ENCODE peak calls at places on chromosome 15, in eight cellular contexts. L is Peyer's patch; A is PC-3; T is ovary; Q is CD8-positive, alpha-beta T cell; R is naive thymus-derived CD4-positive, alpha-beta T cell; G is neuronal stem cell; K is uterus. B is an unnamed sample.

GRCh38 chr15:73330206-73331051 is 38.3 kb downstream of the HCN4 start:
- DNase-seq in L (no peak), A (no peak), T (no peak), Q (no peak), R (no peak), G (no peak), K (no peak), B (peak; percentile 50)

GRCh38 chr15:48063411-48063985 is 57.3 kb upstream of the SLC24A5 start:
- DNase-seq in L (no peak), A (no peak), T (no peak), Q (no peak), R (no peak), G (no peak), K (no peak), B (no peak)

GRCh38 chr15:40002295-40002694 is 36.7 kb downstream of the SRP14 start:
- DNase-seq in L (no peak), A (peak; percentile 18), T (no peak), Q (no peak), R (no peak), G (no peak), K (no peak), B (peak; percentile 27)

GRCh38 chr15:50250789-50251394 is 14.6 kb downstream of the HDC start:
- DNase-seq in L (no peak), A (no peak), T (no peak), Q (no peak), R (no peak), G (no peak), K (no peak), B (no peak)

GRCh38 chr15:51649659-51650521 is 27.3 kb upstream of the DMXL2 start:
- DNase-seq in L (no peak), A (peak; percentile 77), T (peak; percentile 13), Q (no peak), R (peak; percentile 68), G (peak; percentile 56), K (no peak), B (peak; percentile 53)

GRCh38 chr15:49187537-49188245 is 17.6 kb downstream of the GALK2 start:
- DNase-seq in L (no peak), A (peak; percentile 26), T (no peak), Q (no peak), R (no peak), G (no peak), K (no peak), B (no peak)

GRCh38 chr15:52445553-52445952 is 83.1 kb downstream of the MYO5A start:
- DNase-seq in L (no peak), A (no peak), T (no peak), Q (no peak), R (no peak), G (no peak), K (no peak), B (no peak)

GRCh38 chr15:48855501-48856440 is 22.2 kb upstream of the EID1 start:
- DNase-seq in L (no peak), A (peak; percentile 54), T (no peak), Q (no peak), R (no peak), G (no peak), K (peak; percentile 31), B (peak; percentile 35)

GRCh38 chr15:90862964-90863721 is 5.2 kb upstream of the FURIN start:
- DNase-seq in L (no peak), A (peak; percentile 68), T (no peak), Q (no peak), R (no peak), G (no peak), K (no peak), B (no peak)

GRCh38 chr15:60546764-60547163 is 67.8 kb upstream of the ICE2 start:
- DNase-seq in L (no peak), A (no peak), T (no peak), Q (no peak), R (no peak), G (no peak), K (no peak), B (no peak)

GRCh38 chr15:31298707-31299172 is 27.9 kb upstream of the KLF13 start:
- DNase-seq in L (no peak), A (no peak), T (no peak), Q (no peak), R (no peak), G (no peak), K (no peak), B (no peak)

GRCh38 chr15:38084289-38084688 is 149.8 kb downstream of the TMCO5A start:
- DNase-seq in L (no peak), A (peak; percentile 65), T (no peak), Q (no peak), R (no peak), G (no peak), K (no peak), B (no peak)

GRCh38 chr15:66019826-66020398 is 150.6 kb downstream of the RAB11A start:
- DNase-seq in L (no peak), A (no peak), T (no peak), Q (no peak), R (no peak), G (no peak), K (no peak), B (peak; percentile 69)

GRCh38 chr15:66019377-66019776 is 150.1 kb downstream of the RAB11A start:
- DNase-seq in L (no peak), A (no peak), T (no peak), Q (no peak), R (no peak), G (no peak), K (no peak), B (peak; percentile 82)

GRCh38 chr15:66024116-66024515 is 154.8 kb downstream of the RAB11A start:
- DNase-seq in L (no peak), A (no peak), T (no peak), Q (no peak), R (no peak), G (no peak), K (no peak), B (no peak)

GRCh38 chr15:66023322-66023972 is 154.2 kb downstream of the RAB11A start:
- DNase-seq in L (no peak), A (no peak), T (no peak), Q (no peak), R (no peak), G (no peak), K (no peak), B (peak; percentile 28)

GRCh38 chr15:66021801-66022525 is 152.7 kb downstream of the RAB11A start:
- DNase-seq in L (no peak), A (no peak), T (no peak), Q (no peak), R (no peak), G (no peak), K (no peak), B (no peak)
- H3K36me3 ChIP-seq in L (no peaks in the 10 kb centered on the region), A (no peaks in the 10 kb centered on the region), T (no peaks in the 10 kb centered on the region), Q (no peaks in the 10 kb centered on the region), R (no peaks in the 10 kb centered on the region), G (no peaks in the 10 kb centered on the region), K (no peaks in the 10 kb centered on the region), B (no peaks in the 10 kb centered on the region)

DNA sequence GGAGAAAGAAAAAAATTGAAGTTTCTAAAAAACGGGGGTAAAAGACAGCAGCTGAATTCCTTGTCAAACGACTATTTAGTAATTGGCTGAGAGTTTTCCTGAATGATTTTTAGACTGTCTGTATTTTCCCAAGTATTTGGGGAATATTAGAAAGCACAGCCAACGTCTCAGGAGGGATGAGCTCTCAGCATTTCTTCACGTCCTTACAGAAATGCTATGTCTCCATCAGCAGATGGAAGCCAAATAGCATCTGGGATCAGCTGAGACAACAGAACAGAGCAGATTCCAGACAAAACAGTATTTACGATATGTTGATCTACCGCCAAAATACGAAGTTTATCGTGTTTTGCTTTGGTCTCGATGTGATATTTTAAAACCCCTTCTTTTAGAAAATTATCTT is 5.3 kb upstream of the TMC3 start:
- DNase-seq in L (no peak), A (no peak), T (no peak), Q (no peak), R (no peak), G (no peak), K (no peak), B (no peak)
- H3K27me3 ChIP-seq in L (no peaks in the 10 kb centered on the region), A (peaks cover 40% of the 10 kb centered on the region), T (no peaks in the 10 kb centered on the region), Q (no peaks in the 10 kb centered on the region), R (no peaks in the 10 kb centered on the region), G (no peaks in the 10 kb centered on the region), K (no peaks in the 10 kb centered on the region), B (no peaks in the 10 kb centered on the region)

GRCh38 chr15:41480396-41481140 is 13.1 kb upstream of the ITPKA start:
- DNase-seq in L (no peak), A (no peak), T (no peak), Q (no peak), R (no peak), G (no peak), K (no peak), B (no peak)

GRCh38 chr15:41483115-41483514 is 10.6 kb upstream of the ITPKA start:
- DNase-seq in L (peak; percentile 31), A (no peak), T (no peak), Q (no peak), R (no peak), G (no peak), K (no peak), B (no peak)

GRCh38 chr15:41483519-41483918 is 10.2 kb upstream of the ITPKA start:
- DNase-seq in L (no peak), A (no peak), T (no peak), Q (no peak), R (no peak), G (no peak), K (no peak), B (no peak)

GRCh38 chr15:41482478-41482877 is 11.2 kb upstream of the ITPKA start:
- DNase-seq in L (no peak), A (no peak), T (no peak), Q (no peak), R (no peak), G (no peak), K (no peak), B (no peak)

DNA sequence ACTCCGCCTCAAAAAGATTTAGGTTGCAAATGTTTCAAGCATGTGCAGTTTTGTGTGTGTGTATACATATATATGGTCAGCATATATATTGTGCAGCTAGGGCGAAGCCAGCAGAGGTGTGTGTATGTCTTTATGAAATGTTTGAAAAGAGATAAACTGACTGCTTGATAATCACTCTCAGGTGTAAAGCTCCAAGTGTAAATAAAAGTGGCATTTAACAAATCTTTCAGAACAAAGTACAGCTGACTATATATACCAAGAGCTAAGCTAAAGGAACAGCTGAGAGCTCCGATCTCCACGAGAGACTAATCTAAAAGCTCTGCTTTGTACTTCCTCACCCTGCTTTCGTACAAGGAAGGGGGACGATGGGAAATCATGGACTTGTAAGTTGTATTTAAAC is 11.6 kb upstream of the ITPKA start:
- DNase-seq in L (no peak), A (no peak), T (no peak), Q (no peak), R (no peak), G (no peak), K (no peak), B (no peak)
- H3K36me3 ChIP-seq in L (no peaks in the 10 kb centered on the region), A (peaks cover 32% of the 10 kb centered on the region), T (no peaks in the 10 kb centered on the region), Q (peaks cover 15% of the 10 kb centered on the region), R (peaks cover 12% of the 10 kb centered on the region), G (peaks cover 34% of the 10 kb centered on the region), K (no peaks in the 10 kb centered on the region), B (peaks cover 22% of the 10 kb centered on the region)

DNA sequence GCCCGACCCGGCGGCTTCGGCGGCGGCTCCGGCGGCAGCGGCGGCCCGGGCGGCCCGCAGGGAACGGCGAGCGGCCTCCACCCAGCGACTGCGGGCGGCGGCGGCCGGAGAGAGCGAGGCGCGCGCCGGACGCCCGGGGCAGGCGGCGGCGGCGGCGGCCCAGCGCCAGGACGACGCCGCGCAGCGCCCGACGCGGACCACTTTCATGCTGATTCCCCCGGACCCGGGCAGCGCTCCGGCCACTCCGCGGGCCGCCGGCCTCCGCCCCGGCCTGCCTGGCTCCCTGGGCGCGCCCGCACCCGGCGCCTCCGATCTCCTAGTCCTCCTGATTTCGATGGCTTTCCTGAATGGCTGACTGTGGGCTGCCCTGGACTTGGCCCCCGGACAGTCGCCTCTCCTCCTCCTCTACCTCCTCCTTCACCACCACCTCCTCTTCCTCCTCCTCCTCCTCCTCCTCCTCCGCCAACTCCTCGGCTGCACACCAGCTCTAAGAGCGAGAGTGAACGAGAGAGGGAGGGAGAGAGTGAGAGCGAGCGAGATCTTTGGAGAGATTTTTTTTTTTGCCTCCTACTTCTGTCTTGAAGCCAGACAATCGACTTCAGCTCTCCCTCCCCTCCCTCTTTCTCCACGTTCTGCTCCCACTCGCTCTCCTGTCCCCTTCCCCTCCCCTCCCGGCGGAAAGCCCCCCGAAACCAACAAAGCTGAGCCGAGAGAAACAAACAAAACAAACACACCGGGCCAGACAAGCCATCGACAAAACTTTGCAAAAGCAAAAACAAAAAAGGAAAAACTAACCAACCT is 841 bp downstream of the NR2F2 start:
- DNase-seq in L (no peak), A (peak; percentile 31), T (peak; percentile 28), Q (no peak), R (no peak), G (peak; percentile 26), K (peak; percentile 24), B (peak; percentile 81)
- H3K27me3 ChIP-seq in L (no peaks in the 10 kb centered on the region), A (no peaks in the 10 kb centered on the region), T (no peaks in the 10 kb centered on the region), Q (peaks cover 40% of the 10 kb centered on the region), R (no peaks in the 10 kb centered on the region), G (no peaks in the 10 kb centered on the region), K (no peaks in the 10 kb centered on the region), B (peaks cover 93% of the 10 kb centered on the region)